ENCODE peak calls at places on chromosomes 11 and 22, in nine cellular contexts. One of them, this sample, is unnamed.

GRCh38 chr11:121534131-121535093 is 81.6 kb upstream of the SORL1-AS1 start:
- DNase-seq in AG08395: peak; percentile 43
- DNase-seq in HTR-8/SVneo: no peak
- DNase-seq in stimulated activated CD4-positive, alpha-beta T cell treated with anti-CD3 and anti-CD28 coated beads, Interleukin-4, amount 100 ng/mL, for 24 hours: no peak
- DNase-seq in left ventricle myocardium inferior: no peak
- DNase-seq in activated T-helper 9 cell treated with anti-CD3 and anti-CD28 coated beads, Interleukin-2, amount 50 U/mL, for 16 hours: no peak
- DNase-seq in renal cortical epithelial cell: peak; percentile 6
- DNase-seq in BJ: no peak
- DNase-seq in NCI-H146: peak; percentile 57
- DNase-seq in this sample: no peak

GRCh38 chr22:43077121-43077877 is 11.9 kb downstream of the TTLL1 start:
- DNase-seq in left ventricle myocardium inferior: peak; percentile 65
- DNase-seq in activated T-helper 9 cell treated with anti-CD3 and anti-CD28 coated beads, Interleukin-2, amount 50 U/mL, for 16 hours: no peak
- DNase-seq in AG08395: no peak
- DNase-seq in BJ: no peak
- DNase-seq in HTR-8/SVneo: no peak
- DNase-seq in NCI-H146: no peak
- DNase-seq in renal cortical epithelial cell: no peak
- DNase-seq in stimulated activated CD4-positive, alpha-beta T cell treated with anti-CD3 and anti-CD28 coated beads, Interleukin-4, amount 100 ng/mL, for 24 hours: no peak
- DNase-seq in this sample: no peak

GRCh38 chr11:128294685-128295079 is 292.7 kb downstream of the ETS1 start:
- DNase-seq in HTR-8/SVneo: no peak
- DNase-seq in NCI-H146: no peak
- DNase-seq in left ventricle myocardium inferior: no peak
- DNase-seq in activated T-helper 9 cell treated with anti-CD3 and anti-CD28 coated beads, Interleukin-2, amount 50 U/mL, for 16 hours: no peak
- DNase-seq in AG08395: peak; percentile 12
- DNase-seq in stimulated activated CD4-positive, alpha-beta T cell treated with anti-CD3 and anti-CD28 coated beads, Interleukin-4, amount 100 ng/mL, for 24 hours: no peak
- DNase-seq in renal cortical epithelial cell: peak; percentile 40
- DNase-seq in BJ: peak; percentile 35
- DNase-seq in this sample: no peak

GRCh38 chr22:50016988-50017700 is 4.6 kb upstream of the IL17REL start:
- DNase-seq in stimulated activated CD4-positive, alpha-beta T cell treated with anti-CD3 and anti-CD28 coated beads, Interleukin-4, amount 100 ng/mL, for 24 hours: peak; percentile 83
- DNase-seq in renal cortical epithelial cell: peak; percentile 15
- DNase-seq in activated T-helper 9 cell treated with anti-CD3 and anti-CD28 coated beads, Interleukin-2, amount 50 U/mL, for 16 hours: peak; percentile 72
- DNase-seq in left ventricle myocardium inferior: peak; percentile 6
- DNase-seq in BJ: no peak
- DNase-seq in HTR-8/SVneo: peak; percentile 53
- DNase-seq in AG08395: no peak
- DNase-seq in NCI-H146: no peak
- DNase-seq in this sample: peak; percentile 51

GRCh38 chr11:35347921-35348331 is 71.4 kb downstream of the SLC1A2 start:
- DNase-seq in AG08395: peak; percentile 84
- DNase-seq in stimulated activated CD4-positive, alpha-beta T cell treated with anti-CD3 and anti-CD28 coated beads, Interleukin-4, amount 100 ng/mL, for 24 hours: no peak
- DNase-seq in renal cortical epithelial cell: no peak
- DNase-seq in left ventricle myocardium inferior: no peak
- DNase-seq in activated T-helper 9 cell treated with anti-CD3 and anti-CD28 coated beads, Interleukin-2, amount 50 U/mL, for 16 hours: no peak
- DNase-seq in HTR-8/SVneo: no peak
- DNase-seq in NCI-H146: no peak
- DNase-seq in BJ: peak; percentile 71
- DNase-seq in this sample: no peak

GRCh38 chr11:76315182-76315853 is 65.6 kb downstream of the THAP12 start:
- DNase-seq in left ventricle myocardium inferior: no peak
- DNase-seq in HTR-8/SVneo: no peak
- DNase-seq in renal cortical epithelial cell: no peak
- DNase-seq in activated T-helper 9 cell treated with anti-CD3 and anti-CD28 coated beads, Interleukin-2, amount 50 U/mL, for 16 hours: no peak
- DNase-seq in stimulated activated CD4-positive, alpha-beta T cell treated with anti-CD3 and anti-CD28 coated beads, Interleukin-4, amount 100 ng/mL, for 24 hours: no peak
- DNase-seq in NCI-H146: no peak
- DNase-seq in BJ: no peak
- DNase-seq in AG08395: no peak
- DNase-seq in this sample: no peak

GRCh38 chr22:44521326-44521725 is 23.3 kb upstream of the RTL6 start:
- DNase-seq in renal cortical epithelial cell: no peak
- DNase-seq in activated T-helper 9 cell treated with anti-CD3 and anti-CD28 coated beads, Interleukin-2, amount 50 U/mL, for 16 hours: no peak
- DNase-seq in stimulated activated CD4-positive, alpha-beta T cell treated with anti-CD3 and anti-CD28 coated beads, Interleukin-4, amount 100 ng/mL, for 24 hours: no peak
- DNase-seq in NCI-H146: no peak
- DNase-seq in BJ: no peak
- DNase-seq in HTR-8/SVneo: no peak
- DNase-seq in left ventricle myocardium inferior: no peak
- DNase-seq in AG08395: no peak
- DNase-seq in this sample: no peak

GRCh38 chr11:69950120-69950519 is 128.0 kb upstream of the ANO1 start:
- DNase-seq in activated T-helper 9 cell treated with anti-CD3 and anti-CD28 coated beads, Interleukin-2, amount 50 U/mL, for 16 hours: no peak
- DNase-seq in renal cortical epithelial cell: no peak
- DNase-seq in NCI-H146: no peak
- DNase-seq in BJ: no peak
- DNase-seq in left ventricle myocardium inferior: no peak
- DNase-seq in HTR-8/SVneo: no peak
- DNase-seq in stimulated activated CD4-positive, alpha-beta T cell treated with anti-CD3 and anti-CD28 coated beads, Interleukin-4, amount 100 ng/mL, for 24 hours: no peak
- DNase-seq in AG08395: no peak
- DNase-seq in this sample: peak; percentile 45

GRCh38 chr11:13052130-13052541 is 43.0 kb downstream of the RASSF10 start:
- DNase-seq in activated T-helper 9 cell treated with anti-CD3 and anti-CD28 coated beads, Interleukin-2, amount 50 U/mL, for 16 hours: no peak
- DNase-seq in stimulated activated CD4-positive, alpha-beta T cell treated with anti-CD3 and anti-CD28 coated beads, Interleukin-4, amount 100 ng/mL, for 24 hours: no peak
- DNase-seq in left ventricle myocardium inferior: no peak
- DNase-seq in BJ: no peak
- DNase-seq in HTR-8/SVneo: no peak
- DNase-seq in NCI-H146: no peak
- DNase-seq in AG08395: no peak
- DNase-seq in renal cortical epithelial cell: no peak
- DNase-seq in this sample: no peak

GRCh38 chr11:75570559-75571139 is 8.6 kb downstream of the SERPINH1 start:
- DNase-seq in AG08395: no peak
- DNase-seq in NCI-H146: no peak
- DNase-seq in BJ: no peak
- DNase-seq in stimulated activated CD4-positive, alpha-beta T cell treated with anti-CD3 and anti-CD28 coated beads, Interleukin-4, amount 100 ng/mL, for 24 hours: no peak
- DNase-seq in HTR-8/SVneo: no peak
- DNase-seq in renal cortical epithelial cell: no peak
- DNase-seq in left ventricle myocardium inferior: no peak
- DNase-seq in activated T-helper 9 cell treated with anti-CD3 and anti-CD28 coated beads, Interleukin-2, amount 50 U/mL, for 16 hours: no peak
- DNase-seq in this sample: no peak

GRCh38 chr11:108242422-108242821 is 19.6 kb downstream of the ATM start:
- DNase-seq in stimulated activated CD4-positive, alpha-beta T cell treated with anti-CD3 and anti-CD28 coated beads, Interleukin-4, amount 100 ng/mL, for 24 hours: no peak
- DNase-seq in NCI-H146: no peak
- DNase-seq in renal cortical epithelial cell: no peak
- DNase-seq in BJ: no peak
- DNase-seq in activated T-helper 9 cell treated with anti-CD3 and anti-CD28 coated beads, Interleukin-2, amount 50 U/mL, for 16 hours: no peak
- DNase-seq in HTR-8/SVneo: no peak
- DNase-seq in left ventricle myocardium inferior: no peak
- DNase-seq in AG08395: no peak
- DNase-seq in this sample: no peak

GRCh38 chr22:17968126-17968525 is 56.2 kb downstream of the MICAL3 start:
- DNase-seq in AG08395: no peak
- DNase-seq in stimulated activated CD4-positive, alpha-beta T cell treated with anti-CD3 and anti-CD28 coated beads, Interleukin-4, amount 100 ng/mL, for 24 hours: no peak
- DNase-seq in NCI-H146: peak; percentile 91
- DNase-seq in BJ: no peak
- DNase-seq in renal cortical epithelial cell: no peak
- DNase-seq in left ventricle myocardium inferior: no peak
- DNase-seq in HTR-8/SVneo: no peak
- DNase-seq in activated T-helper 9 cell treated with anti-CD3 and anti-CD28 coated beads, Interleukin-2, amount 50 U/mL, for 16 hours: no peak
- DNase-seq in this sample: no peak

GRCh38 chr11:72631806-72632731 is 42.2 kb downstream of the PDE2A start:
- DNase-seq in NCI-H146: no peak
- DNase-seq in left ventricle myocardium inferior: peak; percentile 79
- DNase-seq in stimulated activated CD4-positive, alpha-beta T cell treated with anti-CD3 and anti-CD28 coated beads, Interleukin-4, amount 100 ng/mL, for 24 hours: no peak
- DNase-seq in BJ: no peak
- DNase-seq in AG08395: no peak
- DNase-seq in activated T-helper 9 cell treated with anti-CD3 and anti-CD28 coated beads, Interleukin-2, amount 50 U/mL, for 16 hours: no peak
- DNase-seq in HTR-8/SVneo: no peak
- DNase-seq in renal cortical epithelial cell: no peak
- DNase-seq in this sample: no peak

GRCh38 chr11:30345644-30346043 is 22.7 kb downstream of the ARL14EP start:
- DNase-seq in NCI-H146: no peak
- DNase-seq in BJ: no peak
- DNase-seq in renal cortical epithelial cell: no peak
- DNase-seq in stimulated activated CD4-positive, alpha-beta T cell treated with anti-CD3 and anti-CD28 coated beads, Interleukin-4, amount 100 ng/mL, for 24 hours: no peak
- DNase-seq in HTR-8/SVneo: no peak
- DNase-seq in AG08395: no peak
- DNase-seq in left ventricle myocardium inferior: no peak
- DNase-seq in activated T-helper 9 cell treated with anti-CD3 and anti-CD28 coated beads, Interleukin-2, amount 50 U/mL, for 16 hours: no peak
- DNase-seq in this sample: no peak

GRCh38 chr11:1293619-1294015 is 15.8 kb downstream of the TOLLIP start:
- DNase-seq in stimulated activated CD4-positive, alpha-beta T cell treated with anti-CD3 and anti-CD28 coated beads, Interleukin-4, amount 100 ng/mL, for 24 hours: no peak
- DNase-seq in NCI-H146: no peak
- DNase-seq in left ventricle myocardium inferior: peak; percentile 9
- DNase-seq in renal cortical epithelial cell: no peak
- DNase-seq in AG08395: peak; percentile 15
- DNase-seq in activated T-helper 9 cell treated with anti-CD3 and anti-CD28 coated beads, Interleukin-2, amount 50 U/mL, for 16 hours: no peak
- DNase-seq in HTR-8/SVneo: peak; percentile 44
- DNase-seq in BJ: no peak
- DNase-seq in this sample: peak; percentile 61

GRCh38 chr22:32364210-32364609 is 6.5 kb downstream of the RFPL3 start:
- DNase-seq in HTR-8/SVneo: no peak
- DNase-seq in left ventricle myocardium inferior: no peak
- DNase-seq in BJ: no peak
- DNase-seq in NCI-H146: peak; percentile 50
- DNase-seq in renal cortical epithelial cell: no peak
- DNase-seq in activated T-helper 9 cell treated with anti-CD3 and anti-CD28 coated beads, Interleukin-2, amount 50 U/mL, for 16 hours: no peak
- DNase-seq in AG08395: no peak
- DNase-seq in stimulated activated CD4-positive, alpha-beta T cell treated with anti-CD3 and anti-CD28 coated beads, Interleukin-4, amount 100 ng/mL, for 24 hours: no peak
- DNase-seq in this sample: no peak

GRCh38 chr11:45624095-45624494 is 41.3 kb downstream of the CHST1 start:
- DNase-seq in stimulated activated CD4-positive, alpha-beta T cell treated with anti-CD3 and anti-CD28 coated beads, Interleukin-4, amount 100 ng/mL, for 24 hours: no peak
- DNase-seq in renal cortical epithelial cell: no peak
- DNase-seq in HTR-8/SVneo: no peak
- DNase-seq in AG08395: no peak
- DNase-seq in BJ: no peak
- DNase-seq in NCI-H146: no peak
- DNase-seq in activated T-helper 9 cell treated with anti-CD3 and anti-CD28 coated beads, Interleukin-2, amount 50 U/mL, for 16 hours: no peak
- DNase-seq in left ventricle myocardium inferior: no peak
- DNase-seq in this sample: no peak

GRCh38 chr22:32676196-32676595 is 125.3 kb upstream of the TIMP3 start:
- DNase-seq in renal cortical epithelial cell: no peak
- DNase-seq in AG08395: no peak
- DNase-seq in left ventricle myocardium inferior: no peak
- DNase-seq in HTR-8/SVneo: no peak
- DNase-seq in activated T-helper 9 cell treated with anti-CD3 and anti-CD28 coated beads, Interleukin-2, amount 50 U/mL, for 16 hours: no peak
- DNase-seq in NCI-H146: no peak
- DNase-seq in stimulated activated CD4-positive, alpha-beta T cell treated with anti-CD3 and anti-CD28 coated beads, Interleukin-4, amount 100 ng/mL, for 24 hours: no peak
- DNase-seq in BJ: no peak
- DNase-seq in this sample: no peak

GRCh38 chr11:24559315-24559714 is 62.5 kb downstream of the LUZP2 start:
- DNase-seq in AG08395: no peak
- DNase-seq in NCI-H146: no peak
- DNase-seq in left ventricle myocardium inferior: no peak
- DNase-seq in BJ: no peak
- DNase-seq in activated T-helper 9 cell treated with anti-CD3 and anti-CD28 coated beads, Interleukin-2, amount 50 U/mL, for 16 hours: no peak
- DNase-seq in HTR-8/SVneo: no peak
- DNase-seq in stimulated activated CD4-positive, alpha-beta T cell treated with anti-CD3 and anti-CD28 coated beads, Interleukin-4, amount 100 ng/mL, for 24 hours: no peak
- DNase-seq in renal cortical epithelial cell: no peak
- DNase-seq in this sample: no peak

GRCh38 chr11:93489841-93490240 is 53.4 kb downstream of the SMCO4 start:
- DNase-seq in left ventricle myocardium inferior: no peak
- DNase-seq in HTR-8/SVneo: no peak
- DNase-seq in AG08395: no peak
- DNase-seq in NCI-H146: no peak
- DNase-seq in activated T-helper 9 cell treated with anti-CD3 and anti-CD28 coated beads, Interleukin-2, amount 50 U/mL, for 16 hours: no peak
- DNase-seq in renal cortical epithelial cell: no peak
- DNase-seq in stimulated activated CD4-positive, alpha-beta T cell treated with anti-CD3 and anti-CD28 coated beads, Interleukin-4, amount 100 ng/mL, for 24 hours: no peak
- DNase-seq in BJ: no peak
- DNase-seq in this sample: no peak

GRCh38 chr22:39454385-39454871 is 2.4 kb upstream of the MGAT3 start:
- DNase-seq in left ventricle myocardium inferior: no peak
- DNase-seq in BJ: no peak
- DNase-seq in NCI-H146: no peak
- DNase-seq in stimulated activated CD4-positive, alpha-beta T cell treated with anti-CD3 and anti-CD28 coated beads, Interleukin-4, amount 100 ng/mL, for 24 hours: no peak
- DNase-seq in HTR-8/SVneo: no peak
- DNase-seq in activated T-helper 9 cell treated with anti-CD3 and anti-CD28 coated beads, Interleukin-2, amount 50 U/mL, for 16 hours: no peak
- DNase-seq in renal cortical epithelial cell: peak; percentile 37
- DNase-seq in AG08395: no peak
- DNase-seq in this sample: no peak

GRCh38 chr11:70038034-70038834 is 39.9 kb upstream of the ANO1 start:
- DNase-seq in left ventricle myocardium inferior: no peak
- DNase-seq in activated T-helper 9 cell treated with anti-CD3 and anti-CD28 coated beads, Interleukin-2, amount 50 U/mL, for 16 hours: no peak
- DNase-seq in BJ: no peak
- DNase-seq in renal cortical epithelial cell: no peak
- DNase-seq in HTR-8/SVneo: no peak
- DNase-seq in NCI-H146: no peak
- DNase-seq in AG08395: no peak
- DNase-seq in stimulated activated CD4-positive, alpha-beta T cell treated with anti-CD3 and anti-CD28 coated beads, Interleukin-4, amount 100 ng/mL, for 24 hours: no peak
- DNase-seq in this sample: no peak

GRCh38 chr22:37259540-37260029 is 15.5 kb upstream of the RAC2 start:
- DNase-seq in activated T-helper 9 cell treated with anti-CD3 and anti-CD28 coated beads, Interleukin-2, amount 50 U/mL, for 16 hours: no peak
- DNase-seq in NCI-H146: no peak
- DNase-seq in stimulated activated CD4-positive, alpha-beta T cell treated with anti-CD3 and anti-CD28 coated beads, Interleukin-4, amount 100 ng/mL, for 24 hours: no peak
- DNase-seq in HTR-8/SVneo: peak; percentile 28
- DNase-seq in renal cortical epithelial cell: peak; percentile 39
- DNase-seq in left ventricle myocardium inferior: no peak
- DNase-seq in BJ: no peak
- DNase-seq in AG08395: peak; percentile 52
- DNase-seq in this sample: no peak

GRCh38 chr11:60860943-60861342 is 5.2 kb upstream of the PTGDR2 start:
- DNase-seq in NCI-H146: peak; percentile 23
- DNase-seq in AG08395: no peak
- DNase-seq in HTR-8/SVneo: no peak
- DNase-seq in renal cortical epithelial cell: no peak
- DNase-seq in BJ: no peak
- DNase-seq in stimulated activated CD4-positive, alpha-beta T cell treated with anti-CD3 and anti-CD28 coated beads, Interleukin-4, amount 100 ng/mL, for 24 hours: no peak
- DNase-seq in left ventricle myocardium inferior: no peak
- DNase-seq in activated T-helper 9 cell treated with anti-CD3 and anti-CD28 coated beads, Interleukin-2, amount 50 U/mL, for 16 hours: no peak
- DNase-seq in this sample: no peak

GRCh38 chr22:19478086-19478392 is 954 bp downstream of the UFD1 start:
- DNase-seq in renal cortical epithelial cell: no peak
- DNase-seq in stimulated activated CD4-positive, alpha-beta T cell treated with anti-CD3 and anti-CD28 coated beads, Interleukin-4, amount 100 ng/mL, for 24 hours: no peak
- DNase-seq in activated T-helper 9 cell treated with anti-CD3 and anti-CD28 coated beads, Interleukin-2, amount 50 U/mL, for 16 hours: no peak
- DNase-seq in HTR-8/SVneo: no peak
- DNase-seq in BJ: no peak
- DNase-seq in AG08395: no peak
- DNase-seq in left ventricle myocardium inferior: no peak
- DNase-seq in NCI-H146: no peak
- DNase-seq in this sample: no peak

GRCh38 chr11:105861225-105861624 is 160.8 kb downstream of the MSANTD4 start:
- DNase-seq in stimulated activated CD4-positive, alpha-beta T cell treated with anti-CD3 and anti-CD28 coated beads, Interleukin-4, amount 100 ng/mL, for 24 hours: no peak
- DNase-seq in activated T-helper 9 cell treated with anti-CD3 and anti-CD28 coated beads, Interleukin-2, amount 50 U/mL, for 16 hours: no peak
- DNase-seq in HTR-8/SVneo: peak; percentile 6
- DNase-seq in renal cortical epithelial cell: peak; percentile 42
- DNase-seq in BJ: no peak
- DNase-seq in NCI-H146: peak; percentile 45
- DNase-seq in left ventricle myocardium inferior: no peak
- DNase-seq in AG08395: no peak
- DNase-seq in this sample: no peak

GRCh38 chr11:60498399-60498798 is 5.8 kb downstream of the MS4A12 start:
- DNase-seq in activated T-helper 9 cell treated with anti-CD3 and anti-CD28 coated beads, Interleukin-2, amount 50 U/mL, for 16 hours: no peak
- DNase-seq in left ventricle myocardium inferior: no peak
- DNase-seq in renal cortical epithelial cell: no peak
- DNase-seq in AG08395: no peak
- DNase-seq in NCI-H146: no peak
- DNase-seq in BJ: no peak
- DNase-seq in stimulated activated CD4-positive, alpha-beta T cell treated with anti-CD3 and anti-CD28 coated beads, Interleukin-4, amount 100 ng/mL, for 24 hours: no peak
- DNase-seq in HTR-8/SVneo: no peak
- DNase-seq in this sample: no peak